ENCODE peak calls at places on chromosomes 5 and 9, in ten cellular contexts. J, F, I, M, V, P, S, Y, U and A are unnamed samples.

GRCh38 chr9:93675336-93676150 is 99.2 kb downstream of the PHF2 start:
- DNase-seq in J (no peak), F (no peak), I (no peak), M (no peak), V (no peak), P (no peak), S (no peak), Y (no peak), U (no peak), A (no peak)

GRCh38 chr9:128323192-128323730 is 622 bp downstream of the COQ4 start:
- DNase-seq in J (no peak), F (no peak), I (no peak), M (no peak), V (peak), P (peak), S (no peak), Y (no peak), U (no peak), A (no peak)

GRCh38 chr5:17748196-17748595 is 113.9 kb downstream of the TAF11L14 start:
- DNase-seq in J (no peak), F (no peak), I (no peak), M (no peak), V (no peak), P (no peak), S (no peak), Y (no peak), U (no peak), A (no peak)

GRCh38 chr5:93604119-93604963 is 21.3 kb downstream of the NR2F1 start:
- DNase-seq in J (no peak), F (no peak), I (no peak), M (no peak), V (peak), P (peak), S (no peak), Y (no peak), U (peak), A (no peak)

GRCh38 chr9:121393318-121393717 is 23.3 kb upstream of the STOM start:
- DNase-seq in J (no peak), F (no peak), I (no peak), M (no peak), V (no peak), P (peak), S (no peak), Y (no peak), U (peak), A (no peak)

GRCh38 chr9:133107245-133107722 is 13.8 kb downstream of the RALGDS start:
- DNase-seq in J (no peak), F (no peak), I (no peak), M (no peak), V (no peak), P (no peak), S (no peak), Y (no peak), U (no peak), A (no peak)

GRCh38 chr9:78369644-78370219 is 72.8 kb downstream of the PSAT1 start:
- DNase-seq in J (peak), F (peak), I (peak), M (peak), V (peak), P (peak), S (peak), Y (peak), U (peak), A (peak)

GRCh38 chr9:32264171-32264862 is 120.1 kb upstream of the ACO1 start:
- DNase-seq in J (no peak), F (no peak), I (no peak), M (no peak), V (no peak), P (peak), S (no peak), Y (no peak), U (no peak), A (no peak)

GRCh38 chr5:121377446-121377845 is 474.2 kb upstream of the FTMT start:
- DNase-seq in J (no peak), F (no peak), I (no peak), M (no peak), V (no peak), P (no peak), S (no peak), Y (no peak), U (no peak), A (no peak)

GRCh38 chr9:122056484-122056883 is 36.6 kb downstream of the TTLL11 start:
- DNase-seq in J (no peak), F (no peak), I (peak), M (no peak), V (peak), P (no peak), S (no peak), Y (no peak), U (peak), A (no peak)

GRCh38 chr9:100204796-100205195 is 105.8 kb downstream of the INVS start:
- DNase-seq in J (no peak), F (no peak), I (no peak), M (no peak), V (no peak), P (no peak), S (no peak), Y (no peak), U (no peak), A (no peak)

GRCh38 chr9:94921072-94921471 is 194.6 kb downstream of the AOPEP start:
- DNase-seq in J (peak), F (no peak), I (no peak), M (no peak), V (peak), P (peak), S (no peak), Y (no peak), U (peak), A (no peak)

GRCh38 chr9:136792321-136793062 is 1.3 kb downstream of the TMEM141 start:
- DNase-seq in J (no peak), F (no peak), I (no peak), M (no peak), V (no peak), P (no peak), S (no peak), Y (no peak), U (no peak), A (no peak)

GRCh38 chr5:935510-936084 is 42.9 kb downstream of the TRIP13 start:
- DNase-seq in J (no peak), F (no peak), I (no peak), M (no peak), V (no peak), P (no peak), S (no peak), Y (no peak), U (no peak), A (no peak)

GRCh38 chr9:123739387-123739786 is 190.5 kb downstream of the DENND1A start:
- DNase-seq in J (no peak), F (no peak), I (no peak), M (no peak), V (no peak), P (no peak), S (no peak), Y (no peak), U (no peak), A (no peak)

GRCh38 chr9:15249042-15249818 is 57.8 kb downstream of the TTC39B start:
- DNase-seq in J (peak), F (no peak), I (no peak), M (no peak), V (peak), P (peak), S (no peak), Y (no peak), U (peak), A (no peak)

GRCh38 chr9:33311953-33312352 is 21.6 kb downstream of the NFX1 start:
- DNase-seq in J (peak), F (no peak), I (no peak), M (no peak), V (no peak), P (peak), S (no peak), Y (no peak), U (no peak), A (no peak)

GRCh38 chr5:169201597-169201996 is 99.3 kb downstream of the SLIT3 start:
- DNase-seq in J (no peak), F (no peak), I (no peak), M (no peak), V (no peak), P (no peak), S (no peak), Y (no peak), U (no peak), A (no peak)

GRCh38 chr9:93644397-93645088 is 68.2 kb downstream of the PHF2 start:
- DNase-seq in J (no peak), F (no peak), I (no peak), M (no peak), V (no peak), P (no peak), S (no peak), Y (no peak), U (no peak), A (no peak)

GRCh38 chr9:126509718-126510117 is 104.0 kb upstream of the LMX1B start:
- DNase-seq in J (no peak), F (no peak), I (no peak), M (no peak), V (no peak), P (no peak), S (no peak), Y (no peak), U (no peak), A (no peak)

GRCh38 chr5:67350185-67350584 is 153.6 kb upstream of the CD180 start:
- DNase-seq in J (peak), F (no peak), I (no peak), M (no peak), V (no peak), P (no peak), S (no peak), Y (no peak), U (peak), A (no peak)

GRCh38 chr9:22454021-22454420 is 7.4 kb downstream of the DMRTA1 start:
- DNase-seq in J (no peak), F (no peak), I (no peak), M (no peak), V (no peak), P (no peak), S (no peak), Y (no peak), U (peak), A (no peak)

GRCh38 chr9:72703574-72703973 is 182.2 kb downstream of the TMC1 start:
- DNase-seq in J (peak), F (no peak), I (no peak), M (no peak), V (peak), P (peak), S (no peak), Y (no peak), U (peak), A (no peak)

GRCh38 chr9:38309324-38310195 is 82.9 kb upstream of the ALDH1B1 start:
- DNase-seq in J (no peak), F (no peak), I (no peak), M (no peak), V (no peak), P (peak), S (no peak), Y (no peak), U (peak), A (no peak)

GRCh38 chr5:86986837-86987236 is 280.8 kb upstream of the RASA1 start:
- DNase-seq in J (no peak), F (no peak), I (no peak), M (no peak), V (no peak), P (no peak), S (no peak), Y (no peak), U (no peak), A (peak)

GRCh38 chr5:150523472-150524350 is 15.8 kb downstream of the NDST1 start:
- DNase-seq in J (peak), F (no peak), I (peak), M (peak), V (peak), P (peak), S (no peak), Y (no peak), U (peak), A (no peak)

GRCh38 chr9:20604561-20604960 is 17.7 kb downstream of the MLLT3 start:
- DNase-seq in J (no peak), F (no peak), I (no peak), M (no peak), V (no peak), P (peak), S (no peak), Y (no peak), U (peak), A (peak)

GRCh38 chr9:21779397-21779796 is 23.0 kb upstream of the MTAP start:
- DNase-seq in J (peak), F (no peak), I (no peak), M (no peak), V (no peak), P (peak), S (no peak), Y (no peak), U (no peak), A (no peak)

GRCh38 chr9:87643111-87643650 is 82.7 kb upstream of the CTSL start:
- DNase-seq in J (no peak), F (no peak), I (no peak), M (no peak), V (no peak), P (no peak), S (no peak), Y (no peak), U (no peak), A (no peak)

GRCh38 chr9:111632051-111632450 is 917 bp downstream of the DNAJC25 start:
- DNase-seq in J (no peak), F (no peak), I (no peak), M (no peak), V (no peak), P (no peak), S (no peak), Y (no peak), U (no peak), A (peak)

GRCh38 chr5:141388661-141389060 is 1.2 kb downstream of the PCDHGB4 start:
- DNase-seq in J (no peak), F (no peak), I (no peak), M (no peak), V (no peak), P (no peak), S (no peak), Y (no peak), U (no peak), A (no peak)

GRCh38 chr5:33180900-33181299 is 259.9 kb upstream of the TARS1 start:
- DNase-seq in J (peak), F (no peak), I (no peak), M (no peak), V (peak), P (peak), S (no peak), Y (no peak), U (peak), A (no peak)

GRCh38 chr5:176886336-176887251 is 12.6 kb downstream of the HK3 start:
- DNase-seq in J (no peak), F (no peak), I (no peak), M (no peak), V (no peak), P (no peak), S (no peak), Y (no peak), U (no peak), A (no peak)

GRCh38 chr5:143219696-143220095 is 183.8 kb downstream of the NR3C1 start:
- DNase-seq in J (no peak), F (no peak), I (no peak), M (no peak), V (no peak), P (peak), S (no peak), Y (no peak), U (peak), A (no peak)

GRCh38 chr9:98172604-98173003 is 19.8 kb downstream of the CORO2A start:
- DNase-seq in J (peak), F (no peak), I (peak), M (no peak), V (no peak), P (peak), S (no peak), Y (no peak), U (peak), A (no peak)

GRCh38 chr5:88659529-88660325 is 223.3 kb downstream of the MEF2C start:
- DNase-seq in J (no peak), F (no peak), I (no peak), M (no peak), V (no peak), P (no peak), S (peak), Y (no peak), U (no peak), A (no peak)

GRCh38 chr5:38996123-38996522 is 78.1 kb downstream of the RICTOR start:
- DNase-seq in J (no peak), F (no peak), I (no peak), M (no peak), V (no peak), P (no peak), S (no peak), Y (no peak), U (no peak), A (no peak)

GRCh38 chr9:121658166-121658565 is 6.7 kb downstream of the DAB2IP start:
- DNase-seq in J (no peak), F (no peak), I (no peak), M (no peak), V (no peak), P (no peak), S (no peak), Y (no peak), U (no peak), A (no peak)